ENCODE peak calls at places on chromosomes 2 and 18, in five cellular contexts. C, J, R, Z and L are unnamed samples. For H3K4me1, the result is how much of the 10 kb centered on the place peaks cover.

GRCh38 chr2:99863236-99863913 is 279.0 kb downstream of the AFF3 start:
- DNase-seq in C (no peak), J (no peak), R (no peak), Z (no peak), L (no peak)

GRCh38 chr2:60515751-60516226 is 37.7 kb downstream of the BCL11A start:
- DNase-seq in C (no peak), J (no peak), R (no peak), Z (no peak), L (no peak)

GRCh38 chr18:48943333-48943732 is 7.4 kb downstream of the SMAD7 start:
- DNase-seq in C (no peak), J (no peak), R (no peak), Z (no peak), L (no peak)

GRCh38 chr2:136230471-136230870 is 112.5 kb upstream of the CXCR4 start:
- DNase-seq in C (no peak), J (no peak), R (no peak), Z (no peak), L (no peak)

GRCh38 chr2:36952748-36953197 is 13.6 kb downstream of the STRN start:
- DNase-seq in C (no peak), J (no peak), R (no peak), Z (no peak), L (no peak)

GRCh38 chr2:224062481-224063307 is 23.6 kb upstream of the SERPINE2 start:
- DNase-seq in C (no peak), J (no peak), R (no peak), Z (no peak), L (no peak)

GRCh38 chr2:157414050-157414449 is 29.8 kb downstream of the CYTIP start:
- DNase-seq in C (no peak), J (no peak), R (no peak), Z (no peak), L (no peak)

GRCh38 chr2:238441262-238442114 is 14.8 kb downstream of the ASB1 start:
- DNase-seq in C (no peak), J (peak), R (no peak), Z (no peak), L (no peak)

GRCh38 chr2:209901187-209901586 is 101.3 kb upstream of the RPE start:
- DNase-seq in C (no peak), J (no peak), R (no peak), Z (no peak), L (no peak)

GRCh38 chr2:38505779-38506178 is 96.9 kb downstream of the HNRNPLL start:
- DNase-seq in C (no peak), J (no peak), R (peak), Z (peak), L (no peak)

GRCh38 chr2:38509322-38509946 is 93.3 kb downstream of the HNRNPLL start:
- DNase-seq in C (no peak), J (no peak), R (no peak), Z (no peak), L (no peak)

GRCh38 chr2:38509947-38510326 is 92.8 kb downstream of the HNRNPLL start:
- DNase-seq in C (no peak), J (no peak), R (no peak), Z (no peak), L (no peak)

GRCh38 chr2:38507712-38508111 is 95.0 kb downstream of the HNRNPLL start:
- DNase-seq in C (no peak), J (no peak), R (no peak), Z (no peak), L (no peak)

GRCh38 chr2:38508311-38509039 is 94.3 kb downstream of the HNRNPLL start:
- DNase-seq in C (peak), J (peak), R (peak), Z (peak), L (peak)
- TF ChIP-seq EP300 in C (no peak), J (peak), R (no peak), Z (no peak), L (no peak)

GRCh38 chr18:76522104-76522503 is 27.1 kb upstream of the ZNF516 start:
- DNase-seq in C (no peak), J (no peak), R (no peak), Z (peak), L (no peak)
- H3K4me1 ChIP-seq in C (under half), J (under half), R (under half), Z (under half), L (under half)

DNA sequence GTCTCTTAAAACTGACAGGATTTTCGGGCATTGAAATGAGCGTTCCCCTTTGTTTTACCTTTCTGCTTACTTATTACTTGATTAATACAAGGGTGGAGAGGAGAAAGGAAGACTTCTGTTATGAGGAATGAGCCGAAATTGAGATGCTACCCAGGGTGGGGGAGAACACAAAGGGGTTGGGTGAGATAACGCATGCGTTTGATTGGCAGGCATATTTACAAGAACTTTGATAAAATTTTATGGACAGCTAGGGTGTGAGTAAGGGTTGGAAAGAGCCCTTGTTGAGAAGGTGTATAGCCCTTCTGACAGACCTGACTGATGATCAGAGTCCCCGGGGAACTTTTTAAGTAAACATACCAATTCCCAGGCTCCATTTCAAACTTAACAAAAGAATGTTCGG is 1.8 kb downstream of the RNF138 start:
- DNase-seq in C (peak), J (peak), R (peak), Z (no peak), L (no peak)
- TF ChIP-seq EP300 in C (no peak), J (no peak), R (no peak), Z (no peak), L (no peak)

DNA sequence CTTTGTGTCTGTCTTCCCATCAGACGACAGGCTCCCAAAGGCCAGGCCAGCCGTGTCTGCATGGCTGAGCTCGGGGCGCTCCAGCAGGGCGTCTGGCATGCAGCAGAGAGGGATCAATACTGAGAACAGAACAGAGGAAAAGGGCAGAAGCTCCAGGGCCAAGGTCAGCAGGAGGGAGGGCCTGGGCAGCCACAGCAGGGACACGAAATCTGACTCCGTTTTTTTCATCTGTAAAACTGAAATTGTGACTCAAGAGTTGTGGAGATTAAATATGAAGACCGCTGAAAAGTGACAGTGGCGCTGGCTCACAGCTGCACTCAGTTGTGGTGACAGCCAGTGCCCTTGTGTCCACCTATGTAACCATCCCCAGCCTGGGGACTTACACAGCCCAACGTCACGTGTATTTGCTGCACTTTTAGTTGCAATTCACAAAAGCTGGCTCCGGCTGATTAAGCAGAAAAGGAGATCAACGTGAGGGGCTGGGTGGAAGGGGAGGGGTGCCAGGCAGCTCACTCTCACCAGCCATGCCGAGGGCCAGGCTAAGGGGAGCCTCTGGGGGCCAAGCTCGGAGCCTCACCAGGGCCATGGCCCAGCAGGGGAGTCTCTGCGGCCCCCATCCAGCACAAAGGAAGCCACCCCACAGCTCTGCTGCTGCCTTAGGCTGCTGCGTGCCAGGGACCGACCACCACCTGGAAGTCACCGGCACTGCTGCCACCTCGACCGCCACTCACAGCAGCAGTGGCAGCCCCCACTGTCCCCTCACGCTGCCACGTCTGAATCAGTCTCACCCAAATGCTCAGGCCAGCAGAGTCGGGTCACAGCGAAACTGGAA is 74.7 kb downstream of the EIPR1 start:
- DNase-seq in C (no peak), J (peak), R (no peak), Z (no peak), L (no peak)
- H3K4me1 ChIP-seq in C (under half), J (under half), R (under half), Z (under half), L (under half)

GRCh38 chr2:86622878-86623548 is 652 bp downstream of the RNF103 start:
- DNase-seq in C (peak), J (no peak), R (peak), Z (peak), L (peak)

GRCh38 chr2:86621290-86621943 is 2.2 kb downstream of the RNF103 start:
- DNase-seq in C (no peak), J (no peak), R (no peak), Z (no peak), L (no peak)

GRCh38 chr2:86625096-86625495 is 1.4 kb upstream of the RNF103 start:
- DNase-seq in C (no peak), J (no peak), R (no peak), Z (no peak), L (no peak)

GRCh38 chr2:86622409-86622877 is 1.2 kb downstream of the RNF103 start:
- DNase-seq in C (no peak), J (no peak), R (peak), Z (no peak), L (peak)

GRCh38 chr2:86623549-86624547 is at the start of gene RNF103:
- DNase-seq in C (peak), J (peak), R (peak), Z (peak), L (peak)
- TF ChIP-seq EP300 in C (no peak), J (no peak), R (no peak), Z (peak), L (no peak)